ENCODE peak calls at places on chromosomes 11 and 22, in ten cellular contexts. L is HCT116, M is K562, N is IMR-90, V is body of pancreas, A is gastrocnemius medialis, T is heart left ventricle, F is upper lobe of left lung, E is right lobe of liver, I is A549. Q is an unnamed sample. For H3K4me1, the result is how much of the 10 kb centered on the place peaks cover.

GRCh38 chr11:101442171-101442570 is 141.6 kb downstream of the TRPC6 start:
- ATAC-seq in L (no peak), M (no peak), N (peak), V (peak), A (no peak), T (no peak), F (no peak), E (no peak), I (no peak), Q (no peak)

GRCh38 chr11:44006882-44007495 is 40.8 kb upstream of the ACCSL start:
- ATAC-seq in L (no peak), M (no peak), N (no peak), V (no peak), A (peak), T (peak), F (no peak), E (no peak), I (no peak), Q (peak)

GRCh38 chr11:17750817-17751165 is 16.2 kb downstream of the KCNC1 start:
- ATAC-seq in L (no peak), M (no peak), N (no peak), V (no peak), A (no peak), T (no peak), F (no peak), E (peak), I (no peak), Q (no peak)

GRCh38 chr11:28089378-28089777 is 18.6 kb downstream of the KIF18A start:
- ATAC-seq in L (no peak), M (peak), N (peak), V (no peak), A (no peak), T (no peak), F (no peak), E (no peak), I (peak), Q (no peak)

GRCh38 chr11:46352063-46352841 is 5.0 kb downstream of the DGKZ start:
- ATAC-seq in L (peak), M (peak), N (peak), V (peak), A (peak), T (peak), F (no peak), E (no peak), I (peak), Q (no peak)

GRCh38 chr11:92128026-92128425 is 96.6 kb upstream of the FAT3 start:
- ATAC-seq in L (no peak), M (no peak), N (no peak), V (no peak), A (no peak), T (no peak), F (no peak), E (no peak), I (no peak), Q (no peak)

GRCh38 chr11:90250970-90251369 is 28.1 kb upstream of the CHORDC1 start:
- ATAC-seq in L (no peak), M (peak), N (no peak), V (no peak), A (no peak), T (no peak), F (no peak), E (no peak), I (no peak), Q (no peak)

GRCh38 chr22:32531955-32532818 is 57.6 kb downstream of the FBXO7 start:
- ATAC-seq in L (no peak), M (peak), N (peak), V (peak), A (peak), T (peak), F (peak), E (peak), I (no peak), Q (peak)

GRCh38 chr22:41597635-41597953 is 8.0 kb upstream of the PMM1 start:
- ATAC-seq in L (peak), M (peak), N (no peak), V (peak), A (no peak), T (peak), F (no peak), E (no peak), I (peak), Q (no peak)

GRCh38 chr11:126332221-126332711 is 23.2 kb upstream of the ST3GAL4 start:
- ATAC-seq in L (peak), M (peak), N (peak), V (peak), A (peak), T (peak), F (peak), E (peak), I (peak), Q (peak)

GRCh38 chr11:100769165-100769564 is 82.1 kb downstream of the ARHGAP42 start:
- ATAC-seq in L (no peak), M (no peak), N (peak), V (no peak), A (no peak), T (no peak), F (no peak), E (no peak), I (no peak), Q (no peak)

GRCh38 chr11:46391578-46392420 is at the start of gene CHRM4:
- ATAC-seq in L (peak), M (peak), N (peak), V (no peak), A (no peak), T (no peak), F (peak), E (no peak), I (peak), Q (no peak)

DNA sequence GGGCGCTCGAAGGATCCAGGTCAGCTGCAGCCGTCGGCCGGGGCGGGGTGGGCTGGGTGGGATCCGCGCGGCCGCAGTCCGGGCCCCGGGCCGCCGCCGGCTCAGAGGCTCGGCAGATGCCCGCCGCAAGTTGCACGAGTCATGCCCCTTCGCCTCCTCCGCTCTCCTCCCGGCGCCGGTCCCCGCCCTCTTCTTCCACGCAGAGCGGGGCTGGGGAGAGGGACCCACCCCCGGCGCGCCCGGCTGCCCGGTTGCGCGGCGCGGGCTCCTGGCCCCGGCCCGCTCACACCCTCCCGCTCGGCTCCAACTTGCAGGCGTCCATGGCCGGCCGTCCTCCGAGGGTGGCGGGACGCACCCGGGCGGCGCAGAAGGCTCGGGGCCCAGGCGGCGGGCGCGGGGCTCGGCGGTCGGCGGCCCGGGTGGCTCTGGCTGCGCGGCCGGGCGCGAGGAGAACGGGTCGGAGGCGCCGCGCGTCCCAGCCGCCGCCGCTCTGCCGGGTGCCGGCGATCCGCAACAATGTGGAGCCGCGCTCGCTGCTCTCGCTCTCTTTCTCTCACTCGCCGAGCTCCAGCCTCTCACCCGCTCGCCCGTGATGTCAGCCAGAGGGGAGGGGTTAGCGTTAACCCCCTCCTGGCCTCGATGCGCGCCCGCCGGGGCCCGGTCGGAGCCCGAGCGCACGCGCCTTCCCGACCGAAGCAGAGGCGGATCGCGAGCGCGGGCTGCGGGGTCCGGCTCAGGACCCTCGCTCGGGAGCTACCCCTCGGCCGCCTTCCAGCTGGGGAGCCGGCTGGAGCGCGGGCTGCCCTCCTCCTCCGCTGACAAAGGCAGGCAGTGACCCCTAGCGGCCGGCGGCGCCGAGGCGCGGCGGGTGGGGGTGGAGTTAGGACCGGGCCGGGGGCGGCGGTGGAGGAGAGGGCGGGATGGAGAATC is at the start of gene NECTIN1:
- ATAC-seq in L (peak), M (peak), N (peak), V (peak), A (peak), T (peak), F (peak), E (peak), I (peak), Q (peak)
- TF ChIP-seq POLR2A in L (peak), M (no peak), N (peak), V (peak), A (peak), T (no peak), F (no peak), E (peak), I (peak), Q (peak)

GRCh38 chr11:115521874-115522273 is 17.7 kb upstream of the CADM1 start:
- ATAC-seq in L (no peak), M (no peak), N (no peak), V (no peak), A (no peak), T (no peak), F (no peak), E (no peak), I (no peak), Q (no peak)
- H3K4me1 ChIP-seq in L (under half), M (under half), N (under half), V (under half), A (under half), T (under half), F (under half), E (under half), I (under half), Q (under half)

GRCh38 chr22:46110215-46110614 is 40.1 kb upstream of the PPARA start:
- ATAC-seq in L (peak), M (peak), N (peak), V (no peak), A (no peak), T (no peak), F (peak), E (no peak), I (peak), Q (no peak)
- TF ChIP-seq CTCF in L (no peak), M (no peak), N (no peak), V (no peak), A (no peak), T (no peak), F (no peak), E (no peak), I (no peak), Q (no peak)

DNA sequence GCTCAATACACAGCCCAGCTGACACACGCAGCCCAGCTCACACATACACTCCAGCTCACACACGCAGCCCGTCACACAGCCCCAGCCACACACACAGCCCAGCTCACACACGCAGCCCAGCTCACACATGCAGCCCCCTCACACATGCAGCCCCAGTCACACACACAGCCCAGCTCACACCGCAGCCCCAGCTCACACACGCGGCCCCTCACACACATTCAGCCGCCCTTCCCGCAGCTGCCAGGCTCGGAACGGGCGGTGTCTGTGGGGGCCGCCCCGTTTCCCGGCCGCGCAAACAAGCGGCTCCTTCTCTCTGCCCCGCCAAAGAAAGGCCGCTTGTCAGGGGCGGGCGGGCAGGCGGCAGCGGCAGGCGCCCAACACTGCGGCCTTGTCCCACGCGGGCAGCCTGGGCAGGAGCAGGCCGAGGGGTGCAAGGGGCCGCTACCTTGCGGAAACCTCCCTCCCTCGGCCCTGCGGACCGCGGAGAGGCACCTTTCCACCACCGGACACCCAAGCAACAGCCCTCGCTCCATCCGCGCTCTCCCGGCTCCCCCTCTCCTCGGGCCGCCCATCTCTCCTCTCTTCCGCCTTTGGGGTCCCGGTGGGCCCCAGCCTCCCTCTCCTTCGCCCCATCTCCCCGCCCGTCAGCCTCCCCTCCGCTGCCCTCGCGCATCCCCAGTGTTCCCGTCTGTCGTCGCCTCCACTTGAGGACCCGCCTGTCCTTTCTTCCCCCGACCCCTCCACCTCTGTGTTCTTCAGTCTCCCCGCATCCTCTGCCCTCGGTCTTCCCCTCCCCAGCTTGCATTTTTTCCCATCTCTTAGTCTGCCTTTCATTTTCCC is 2.2 kb downstream of the PHLDB1 start:
- ATAC-seq in L (no peak), M (no peak), N (peak), V (no peak), A (no peak), T (no peak), F (no peak), E (no peak), I (no peak), Q (no peak)
- TF ChIP-seq POLR2A in L (no peak), M (no peak), N (peak), V (no peak), A (no peak), T (no peak), F (peak), E (no peak), I (no peak), Q (no peak)

DNA sequence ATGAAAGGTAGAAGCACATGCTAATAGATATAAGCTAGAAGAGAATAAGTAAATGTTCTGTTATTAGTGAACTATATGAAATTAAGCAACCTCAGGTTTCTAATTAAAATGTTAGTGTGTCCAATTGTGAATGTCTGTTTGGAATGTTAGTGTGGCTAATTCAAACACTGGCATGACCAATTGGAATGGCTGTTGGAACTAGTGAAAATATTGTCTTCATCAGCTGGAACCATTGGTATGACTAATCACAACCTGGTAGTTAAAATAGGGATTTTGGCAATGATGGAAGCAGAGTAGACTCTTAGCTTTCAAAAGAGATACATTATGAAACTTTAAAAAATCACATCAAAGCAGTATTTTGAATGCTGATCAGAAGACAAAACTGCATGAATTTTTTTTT is 66.8 kb downstream of the CYB5R2 start:
- ATAC-seq in L (no peak), M (no peak), N (no peak), V (no peak), A (no peak), T (no peak), F (no peak), E (no peak), I (no peak), Q (no peak)
- H3K4me1 ChIP-seq in L (under half), M (under half), N (under half), V (half or more), A (under half), T (under half), F (under half), E (under half), I (half or more), Q (under half)

GRCh38 chr22:37940698-37941376 is 12.6 kb downstream of the C22orf23 start:
- ATAC-seq in L (peak), M (peak), N (no peak), V (peak), A (no peak), T (no peak), F (no peak), E (peak), I (peak), Q (peak)
- TF ChIP-seq CTCF in L (no peak), M (peak), N (no peak), V (no peak), A (no peak), T (no peak), F (no peak), E (no peak), I (no peak), Q (no peak)